ENCODE peak calls at places on chromosomes 11 and 22, in five cellular contexts. D is mammary epithelial cell, Y is B cell, P is pancreas, U is fibroblast of mammary gland. G is an unnamed sample.

GRCh38 chr22:49042066-49042465 is 785.6 kb downstream of the BRD1 start:
- DNase-seq in P (no peak), U (no peak), D (no peak), Y (no peak), G (no peak)

GRCh38 chr22:19824197-19825015 is 30.3 kb downstream of the GNB1L start:
- DNase-seq in D (no peak), U (no peak), P (peak), Y (no peak), G (no peak)

GRCh38 chr11:44568706-44569473 is 3.4 kb downstream of the CD82 start:
- DNase-seq in U (peak), Y (peak), D (peak), P (peak), G (no peak)

GRCh38 chr11:13972033-13972910 is 9.7 kb downstream of the SPON1 start:
- DNase-seq in P (no peak), D (no peak), Y (no peak), U (peak), G (no peak)

GRCh38 chr11:86905252-86905651 is 49.9 kb downstream of the FZD4 start:
- DNase-seq in D (no peak), Y (no peak), U (no peak), P (no peak), G (no peak)

GRCh38 chr22:35488513-35488912 is 52.1 kb upstream of the RASD2 start:
- DNase-seq in Y (no peak), P (no peak), D (no peak), U (no peak), G (no peak)

GRCh38 chr22:33811686-33812085 is 108.6 kb downstream of the LARGE1 start:
- DNase-seq in D (no peak), U (peak), Y (no peak), P (peak), G (peak)

GRCh38 chr22:30941363-30941740 is 27.2 kb downstream of the MORC2 start:
- DNase-seq in Y (no peak), U (no peak), P (no peak), D (no peak), G (no peak)

GRCh38 chr22:21673534-21674321 is 7.9 kb downstream of the PPIL2 start:
- DNase-seq in Y (no peak), P (no peak), D (no peak), U (no peak), G (no peak)

GRCh38 chr22:24553597-24554315 is 1.2 kb downstream of the GUCD1 start:
- DNase-seq in D (peak), P (peak), U (no peak), Y (no peak), G (peak)

GRCh38 chr11:125423247-125423849 is 72.7 kb downstream of the FEZ1 start:
- DNase-seq in U (no peak), Y (no peak), P (no peak), D (no peak), G (no peak)

GRCh38 chr22:26134654-26135330 is 34.5 kb upstream of the SEZ6L start:
- DNase-seq in P (no peak), U (no peak), D (no peak), Y (no peak), G (no peak)

GRCh38 chr11:46235777-46236688 is 41.4 kb upstream of the CREB3L1 start:
- DNase-seq in P (no peak), D (no peak), U (peak), Y (no peak), G (no peak)

GRCh38 chr11:78361228-78361627 is 56.4 kb downstream of the GAB2 start:
- DNase-seq in U (no peak), Y (no peak), D (no peak), P (no peak), G (no peak)

GRCh38 chr11:64970731-64971151 is 1.2 kb downstream of the MAJIN start:
- DNase-seq in P (no peak), Y (no peak), U (no peak), D (peak), G (no peak)

GRCh38 chr11:2099523-2100316 is 39.5 kb downstream of the IGF2 start:
- DNase-seq in D (peak), P (peak), Y (peak), U (no peak), G (no peak)
- TF ChIP-seq CTCF in D (no peak), P (no peak), Y (no peak), U (no peak), G (no peak)

GRCh38 chr22:40856513-40857308 is at the start of the genes ST13 and XPNPEP3:
- DNase-seq in D (peak), U (peak), Y (peak), P (peak), G (peak)
- TF ChIP-seq CTCF in D (no peak), U (peak), Y (peak), P (no peak), G (peak)

GRCh38 chr11:119307219-119307618 is 9.7 kb downstream of the MCAM start:
- DNase-seq in D (no peak), P (no peak), Y (no peak), U (no peak), G (no peak)
- TF ChIP-seq CTCF in D (no peak), P (no peak), Y (no peak), U (no peak), G (no peak)

GRCh38 chr11:11621881-11622706 is at the start of gene GALNT18:
- DNase-seq in P (peak), Y (peak), U (peak), D (peak), G (peak)

GRCh38 chr11:11622772-11623531 is 1.1 kb upstream of the GALNT18 start:
- DNase-seq in P (no peak), U (no peak), D (no peak), Y (no peak), G (no peak)

GRCh38 chr11:11620251-11620965 is 1.4 kb downstream of the GALNT18 start:
- DNase-seq in P (peak), D (peak), Y (no peak), U (peak), G (peak)

GRCh38 chr11:11618973-11619435 is 2.8 kb downstream of the GALNT18 start:
- DNase-seq in D (no peak), U (no peak), P (no peak), Y (no peak), G (no peak)

DNA sequence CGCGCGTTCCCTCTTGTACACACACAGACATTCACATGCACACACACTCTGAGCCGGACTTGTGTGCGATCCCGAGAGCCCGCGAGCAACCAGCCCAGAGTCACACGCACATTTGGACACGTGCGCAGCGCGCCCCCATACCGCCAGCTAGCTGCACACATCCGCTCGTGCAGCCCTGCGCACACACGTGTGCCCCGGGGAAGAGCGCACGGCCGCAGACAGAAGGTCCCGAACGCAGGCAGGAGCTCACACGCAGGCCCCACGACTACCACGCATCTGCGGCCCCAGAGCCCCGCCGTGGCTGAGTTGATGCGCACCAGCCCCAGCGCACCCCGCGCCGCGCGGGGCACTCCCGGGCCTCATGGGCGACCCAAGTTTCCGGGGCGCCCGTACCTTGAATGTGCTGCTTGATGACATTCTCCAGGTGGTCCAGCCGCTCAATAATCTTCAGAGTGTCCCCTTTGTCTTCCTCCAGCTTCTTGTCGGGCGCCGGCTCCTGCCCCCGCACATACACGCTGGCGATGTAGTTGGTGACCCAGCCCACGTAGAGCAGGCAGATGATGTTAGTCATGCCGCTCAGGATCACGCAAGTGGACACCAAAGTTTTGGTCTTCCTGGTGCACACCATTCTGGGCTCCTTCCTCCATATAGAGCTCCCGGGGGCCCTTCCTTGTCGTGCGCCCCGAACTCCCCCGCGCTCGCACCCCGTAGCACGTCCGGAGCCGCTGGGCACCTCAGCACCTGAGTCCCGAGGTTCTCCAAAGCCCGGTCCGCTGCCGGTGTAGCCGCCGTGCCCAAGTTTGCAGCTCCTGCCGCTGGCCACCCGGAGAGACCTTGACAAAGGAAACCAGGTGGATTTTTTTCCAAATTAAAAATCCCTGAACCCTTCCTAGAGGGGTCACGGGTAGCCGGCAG is 582 bp downstream of the GALNT18 start:
- DNase-seq in P (no peak), Y (no peak), D (peak), U (peak), G (peak)
- TF ChIP-seq CTCF in P (no peak), Y (no peak), D (no peak), U (no peak), G (no peak)

GRCh38 chr22:42270512-42271190 is at the start of gene TCF20:
- DNase-seq in Y (peak), U (peak), D (peak), P (peak), G (peak)

GRCh38 chr22:42268852-42269406 is 1.5 kb downstream of the TCF20 start:
- DNase-seq in P (no peak), Y (no peak), U (no peak), D (no peak), G (no peak)

GRCh38 chr22:42271191-42271813 is 849 bp upstream of the TCF20 start:
- DNase-seq in U (no peak), Y (no peak), D (no peak), P (no peak), G (no peak)

GRCh38 chr22:42270178-42270511 is 308 bp downstream of the TCF20 start:
- DNase-seq in Y (no peak), U (no peak), D (no peak), P (peak), G (no peak)

GRCh38 chr22:42269407-42270177 is 861 bp downstream of the TCF20 start:
- DNase-seq in P (peak), Y (peak), D (peak), U (no peak), G (peak)
- TF ChIP-seq CTCF in P (no peak), Y (no peak), D (no peak), U (no peak), G (no peak)

GRCh38 chr22:37633693-37634504 is 5.6 kb upstream of the SH3BP1 start:
- DNase-seq in U (peak), D (no peak), P (peak), Y (peak), G (peak)
- TF ChIP-seq CTCF in U (peak), D (no peak), P (no peak), Y (peak), G (no peak)

DNA sequence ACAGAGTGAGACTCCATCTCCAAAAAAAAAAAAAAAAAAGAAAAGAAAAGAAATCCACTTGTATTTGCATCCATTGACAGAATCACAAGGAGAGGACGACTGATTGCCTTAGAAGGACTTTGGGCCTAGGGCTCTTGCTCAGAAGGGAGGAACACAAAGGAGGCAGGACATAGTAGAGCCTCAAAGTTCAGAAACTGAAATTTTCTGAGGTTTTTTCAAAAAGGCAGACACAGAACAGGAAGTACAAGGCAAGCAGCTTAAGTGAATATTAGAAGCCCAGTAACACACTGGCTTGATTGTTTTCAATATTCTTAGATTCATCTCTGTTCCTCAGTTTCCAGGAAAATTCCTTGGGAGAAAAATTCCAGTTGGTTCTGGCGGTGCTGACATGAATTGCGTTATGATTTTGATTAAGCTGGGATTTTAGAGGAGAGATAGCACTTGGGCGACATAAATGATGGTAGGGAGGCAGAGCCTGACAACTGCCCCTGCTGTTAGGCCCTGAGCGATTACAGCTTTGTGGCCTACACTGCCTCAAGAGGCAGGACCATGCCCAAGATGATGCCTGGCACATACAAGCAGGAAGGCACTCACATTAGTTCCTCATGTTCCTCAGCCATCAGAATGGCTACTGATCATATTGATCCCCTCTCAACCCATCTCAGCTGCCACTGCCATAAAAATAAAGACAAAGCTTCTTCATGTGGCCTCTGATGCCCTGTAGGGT is 15.3 kb downstream of the CLPB start:
- DNase-seq in U (no peak), D (no peak), Y (no peak), P (no peak), G (no peak)
- TF ChIP-seq CTCF in U (no peak), D (no peak), Y (no peak), P (no peak), G (no peak)

G was measured in nephron progenitor cell.